ENCODE peak calls at places on chromosomes 4 and X, in five cellular contexts. One of them, this sample, is unnamed.

GRCh38 chr4:19327364-19327763 is 924.3 kb upstream of the SLIT2 start:
- DNase-seq in NCI-H1436: no peak
- DNase-seq in lung microvascular endothelial cell: no peak
- DNase-seq in astrocyte of the spinal cord: no peak
- DNase-seq in stimulated activated CD4-positive, alpha-beta T cell treated with anti-CD3 and anti-CD28 coated beads, Interleukin-4, amount 100 ng/mL, for 24 hours: no peak
- DNase-seq in this sample: no peak

GRCh38 chr4:139017861-139018260 is 2.3 kb downstream of the NOCT start:
- DNase-seq in NCI-H1436: no peak
- DNase-seq in stimulated activated CD4-positive, alpha-beta T cell treated with anti-CD3 and anti-CD28 coated beads, Interleukin-4, amount 100 ng/mL, for 24 hours: no peak
- DNase-seq in lung microvascular endothelial cell: no peak
- DNase-seq in astrocyte of the spinal cord: no peak
- DNase-seq in this sample: peak

GRCh38 chr4:154399259-154399974 is 92.2 kb downstream of the DCHS2 start:
- DNase-seq in lung microvascular endothelial cell: peak
- DNase-seq in stimulated activated CD4-positive, alpha-beta T cell treated with anti-CD3 and anti-CD28 coated beads, Interleukin-4, amount 100 ng/mL, for 24 hours: no peak
- DNase-seq in astrocyte of the spinal cord: peak
- DNase-seq in NCI-H1436: no peak
- DNase-seq in this sample: no peak

GRCh38 chrX:15815779-15816452 is 25.6 kb downstream of the ZRSR2 start:
- DNase-seq in stimulated activated CD4-positive, alpha-beta T cell treated with anti-CD3 and anti-CD28 coated beads, Interleukin-4, amount 100 ng/mL, for 24 hours: peak
- DNase-seq in NCI-H1436: no peak
- DNase-seq in lung microvascular endothelial cell: peak
- DNase-seq in astrocyte of the spinal cord: no peak
- DNase-seq in this sample: no peak

GRCh38 chr4:100129774-100130173 is 60.5 kb downstream of the DDIT4L start:
- DNase-seq in lung microvascular endothelial cell: no peak
- DNase-seq in stimulated activated CD4-positive, alpha-beta T cell treated with anti-CD3 and anti-CD28 coated beads, Interleukin-4, amount 100 ng/mL, for 24 hours: no peak
- DNase-seq in NCI-H1436: no peak
- DNase-seq in astrocyte of the spinal cord: no peak
- DNase-seq in this sample: no peak

GRCh38 chr4:128512767-128513322 is 225.2 kb upstream of the PGRMC2 start:
- DNase-seq in NCI-H1436: no peak
- DNase-seq in lung microvascular endothelial cell: peak
- DNase-seq in astrocyte of the spinal cord: no peak
- DNase-seq in stimulated activated CD4-positive, alpha-beta T cell treated with anti-CD3 and anti-CD28 coated beads, Interleukin-4, amount 100 ng/mL, for 24 hours: no peak
- DNase-seq in this sample: peak

GRCh38 chr4:27059446-27059845 is 198.8 kb downstream of the STIM2 start:
- DNase-seq in lung microvascular endothelial cell: peak
- DNase-seq in astrocyte of the spinal cord: no peak
- DNase-seq in stimulated activated CD4-positive, alpha-beta T cell treated with anti-CD3 and anti-CD28 coated beads, Interleukin-4, amount 100 ng/mL, for 24 hours: no peak
- DNase-seq in NCI-H1436: no peak
- DNase-seq in this sample: no peak

GRCh38 chrX:17944833-17945497 is 83.9 kb upstream of the RAI2 start:
- DNase-seq in astrocyte of the spinal cord: no peak
- DNase-seq in stimulated activated CD4-positive, alpha-beta T cell treated with anti-CD3 and anti-CD28 coated beads, Interleukin-4, amount 100 ng/mL, for 24 hours: peak
- DNase-seq in NCI-H1436: no peak
- DNase-seq in lung microvascular endothelial cell: peak
- DNase-seq in this sample: no peak

GRCh38 chr4:99002274-99002673 is 6.8 kb downstream of the METAP1 start:
- DNase-seq in lung microvascular endothelial cell: no peak
- DNase-seq in NCI-H1436: no peak
- DNase-seq in astrocyte of the spinal cord: no peak
- DNase-seq in stimulated activated CD4-positive, alpha-beta T cell treated with anti-CD3 and anti-CD28 coated beads, Interleukin-4, amount 100 ng/mL, for 24 hours: no peak
- DNase-seq in this sample: no peak

GRCh38 chr4:119939066-119939995 is 127.3 kb downstream of the MAD2L1 start:
- DNase-seq in stimulated activated CD4-positive, alpha-beta T cell treated with anti-CD3 and anti-CD28 coated beads, Interleukin-4, amount 100 ng/mL, for 24 hours: no peak
- DNase-seq in lung microvascular endothelial cell: no peak
- DNase-seq in astrocyte of the spinal cord: peak
- DNase-seq in NCI-H1436: no peak
- DNase-seq in this sample: peak

GRCh38 chr4:31692407-31692940 is 972.3 kb downstream of the PCDH7 start:
- DNase-seq in lung microvascular endothelial cell: peak
- DNase-seq in NCI-H1436: peak
- DNase-seq in astrocyte of the spinal cord: no peak
- DNase-seq in stimulated activated CD4-positive, alpha-beta T cell treated with anti-CD3 and anti-CD28 coated beads, Interleukin-4, amount 100 ng/mL, for 24 hours: no peak
- DNase-seq in this sample: no peak

GRCh38 chr4:24394041-24394440 is 190.3 kb downstream of the DHX15 start:
- DNase-seq in NCI-H1436: no peak
- DNase-seq in stimulated activated CD4-positive, alpha-beta T cell treated with anti-CD3 and anti-CD28 coated beads, Interleukin-4, amount 100 ng/mL, for 24 hours: no peak
- DNase-seq in lung microvascular endothelial cell: no peak
- DNase-seq in astrocyte of the spinal cord: peak
- DNase-seq in this sample: peak

GRCh38 chrX:20623448-20623847 is 356.7 kb upstream of the RPS6KA3 start:
- DNase-seq in astrocyte of the spinal cord: peak
- DNase-seq in NCI-H1436: no peak
- DNase-seq in stimulated activated CD4-positive, alpha-beta T cell treated with anti-CD3 and anti-CD28 coated beads, Interleukin-4, amount 100 ng/mL, for 24 hours: no peak
- DNase-seq in lung microvascular endothelial cell: no peak
- DNase-seq in this sample: peak

GRCh38 chr4:155433636-155434360 is 57.0 kb upstream of the MAP9 start:
- DNase-seq in astrocyte of the spinal cord: peak
- DNase-seq in lung microvascular endothelial cell: peak
- DNase-seq in stimulated activated CD4-positive, alpha-beta T cell treated with anti-CD3 and anti-CD28 coated beads, Interleukin-4, amount 100 ng/mL, for 24 hours: no peak
- DNase-seq in NCI-H1436: no peak
- DNase-seq in this sample: peak

GRCh38 chr4:6318206-6318605 is 48.6 kb downstream of the WFS1 start:
- DNase-seq in astrocyte of the spinal cord: no peak
- DNase-seq in NCI-H1436: no peak
- DNase-seq in lung microvascular endothelial cell: no peak
- DNase-seq in stimulated activated CD4-positive, alpha-beta T cell treated with anti-CD3 and anti-CD28 coated beads, Interleukin-4, amount 100 ng/mL, for 24 hours: no peak
- DNase-seq in this sample: no peak

GRCh38 chrX:132833373-132833772 is 125.1 kb downstream of the HS6ST2 start:
- DNase-seq in astrocyte of the spinal cord: no peak
- DNase-seq in lung microvascular endothelial cell: no peak
- DNase-seq in stimulated activated CD4-positive, alpha-beta T cell treated with anti-CD3 and anti-CD28 coated beads, Interleukin-4, amount 100 ng/mL, for 24 hours: no peak
- DNase-seq in NCI-H1436: no peak
- DNase-seq in this sample: no peak

GRCh38 chr4:169823685-169824084 is 65.9 kb upstream of the HPF1 start:
- DNase-seq in stimulated activated CD4-positive, alpha-beta T cell treated with anti-CD3 and anti-CD28 coated beads, Interleukin-4, amount 100 ng/mL, for 24 hours: peak
- DNase-seq in astrocyte of the spinal cord: peak
- DNase-seq in NCI-H1436: no peak
- DNase-seq in lung microvascular endothelial cell: peak
- DNase-seq in this sample: peak

GRCh38 chrX:106726485-106727437 is at the start of gene RNF128:
- DNase-seq in astrocyte of the spinal cord: peak
- DNase-seq in lung microvascular endothelial cell: peak
- DNase-seq in stimulated activated CD4-positive, alpha-beta T cell treated with anti-CD3 and anti-CD28 coated beads, Interleukin-4, amount 100 ng/mL, for 24 hours: peak
- DNase-seq in NCI-H1436: peak
- DNase-seq in this sample: peak

GRCh38 chr4:47383829-47384427 is 79.6 kb downstream of the COMMD8 start:
- DNase-seq in lung microvascular endothelial cell: peak
- DNase-seq in stimulated activated CD4-positive, alpha-beta T cell treated with anti-CD3 and anti-CD28 coated beads, Interleukin-4, amount 100 ng/mL, for 24 hours: no peak
- DNase-seq in astrocyte of the spinal cord: peak
- DNase-seq in NCI-H1436: peak
- DNase-seq in this sample: peak

GRCh38 chrX:9456250-9457074 is 8.4 kb upstream of the TBL1X start:
- DNase-seq in NCI-H1436: no peak
- DNase-seq in stimulated activated CD4-positive, alpha-beta T cell treated with anti-CD3 and anti-CD28 coated beads, Interleukin-4, amount 100 ng/mL, for 24 hours: peak
- DNase-seq in lung microvascular endothelial cell: no peak
- DNase-seq in astrocyte of the spinal cord: no peak
- DNase-seq in this sample: no peak

GRCh38 chr4:45241976-45242375 is 515.6 kb upstream of the GNPDA2 start:
- DNase-seq in astrocyte of the spinal cord: peak
- DNase-seq in lung microvascular endothelial cell: peak
- DNase-seq in NCI-H1436: no peak
- DNase-seq in stimulated activated CD4-positive, alpha-beta T cell treated with anti-CD3 and anti-CD28 coated beads, Interleukin-4, amount 100 ng/mL, for 24 hours: no peak
- DNase-seq in this sample: peak

GRCh38 chrX:154714925-154715324 is 36.0 kb downstream of the GAB3 start:
- DNase-seq in NCI-H1436: peak
- DNase-seq in astrocyte of the spinal cord: peak
- DNase-seq in stimulated activated CD4-positive, alpha-beta T cell treated with anti-CD3 and anti-CD28 coated beads, Interleukin-4, amount 100 ng/mL, for 24 hours: peak
- DNase-seq in lung microvascular endothelial cell: peak
- DNase-seq in this sample: peak

This sample was measured in fibroblast of lung.